ENCODE peak calls at places on chromosomes 12 and 14, in eight cellular contexts. One of them, this sample, is unnamed.

GRCh38 chr14:55572578-55572977 is 7.4 kb upstream of the KTN1 start:
- DNase-seq in B cell: no peak
- DNase-seq in sigmoid colon: no peak
- DNase-seq in K562: peak; percentile 24
- DNase-seq in foreskin fibroblast: no peak
- DNase-seq in DND-41: no peak
- DNase-seq in heart left ventricle: peak; percentile 31
- DNase-seq in psoas muscle: no peak
- DNase-seq in this sample: no peak

GRCh38 chr12:113762849-113763816 is 203.0 kb downstream of the RBM19 start:
- DNase-seq in sigmoid colon: no peak
- DNase-seq in B cell: no peak
- DNase-seq in K562: no peak
- DNase-seq in foreskin fibroblast: no peak
- DNase-seq in heart left ventricle: no peak
- DNase-seq in psoas muscle: no peak
- DNase-seq in DND-41: no peak
- DNase-seq in this sample: no peak

GRCh38 chr14:52802597-52802996 is 11.2 kb upstream of the GNPNAT1 start:
- DNase-seq in sigmoid colon: no peak
- DNase-seq in DND-41: no peak
- DNase-seq in B cell: no peak
- DNase-seq in K562: no peak
- DNase-seq in foreskin fibroblast: peak; percentile 86
- DNase-seq in psoas muscle: no peak
- DNase-seq in heart left ventricle: no peak
- DNase-seq in this sample: no peak

GRCh38 chr14:99475179-99475578 is 5.5 kb downstream of the SETD3 start:
- DNase-seq in sigmoid colon: no peak
- DNase-seq in K562: peak; percentile 16
- DNase-seq in B cell: no peak
- DNase-seq in psoas muscle: no peak
- DNase-seq in DND-41: no peak
- DNase-seq in foreskin fibroblast: no peak
- DNase-seq in heart left ventricle: no peak
- DNase-seq in this sample: no peak

GRCh38 chr12:126538888-126539287 is 1473.7 kb downstream of the AACS start:
- DNase-seq in heart left ventricle: no peak
- DNase-seq in foreskin fibroblast: no peak
- DNase-seq in DND-41: no peak
- DNase-seq in sigmoid colon: no peak
- DNase-seq in psoas muscle: no peak
- DNase-seq in B cell: no peak
- DNase-seq in K562: no peak
- DNase-seq in this sample: no peak

GRCh38 chr14:45003924-45004323 is 41.9 kb downstream of the TOGARAM1 start:
- DNase-seq in psoas muscle: no peak
- DNase-seq in B cell: no peak
- DNase-seq in K562: no peak
- DNase-seq in sigmoid colon: no peak
- DNase-seq in foreskin fibroblast: no peak
- DNase-seq in heart left ventricle: no peak
- DNase-seq in DND-41: no peak
- DNase-seq in this sample: no peak

GRCh38 chr14:35050652-35051051 is 4.6 kb downstream of the FAM177A1 start:
- DNase-seq in K562: peak; percentile 70
- DNase-seq in heart left ventricle: peak; percentile 27
- DNase-seq in DND-41: no peak
- DNase-seq in sigmoid colon: no peak
- DNase-seq in psoas muscle: no peak
- DNase-seq in B cell: no peak
- DNase-seq in foreskin fibroblast: peak; percentile 43
- DNase-seq in this sample: no peak

GRCh38 chr12:31215521-31216232 is 110.3 kb downstream of the SINHCAF start:
- DNase-seq in K562: no peak
- DNase-seq in DND-41: no peak
- DNase-seq in heart left ventricle: peak; percentile 48
- DNase-seq in psoas muscle: no peak
- DNase-seq in sigmoid colon: peak; percentile 48
- DNase-seq in foreskin fibroblast: no peak
- DNase-seq in B cell: no peak
- DNase-seq in this sample: peak; percentile 71

GRCh38 chr12:112841891-112842290 is 50.3 kb downstream of the RPH3A start:
- DNase-seq in B cell: no peak
- DNase-seq in psoas muscle: no peak
- DNase-seq in sigmoid colon: no peak
- DNase-seq in foreskin fibroblast: peak; percentile 29
- DNase-seq in DND-41: no peak
- DNase-seq in heart left ventricle: no peak
- DNase-seq in K562: no peak
- DNase-seq in this sample: no peak

GRCh38 chr12:20210795-20211194 is 157.5 kb upstream of the PDE3A start:
- DNase-seq in foreskin fibroblast: no peak
- DNase-seq in heart left ventricle: no peak
- DNase-seq in DND-41: no peak
- DNase-seq in K562: no peak
- DNase-seq in psoas muscle: no peak
- DNase-seq in sigmoid colon: no peak
- DNase-seq in B cell: no peak
- DNase-seq in this sample: no peak

GRCh38 chr14:100981808-100982207 is 78.3 kb upstream of the RTL1 start:
- DNase-seq in DND-41: no peak
- DNase-seq in psoas muscle: no peak
- DNase-seq in foreskin fibroblast: no peak
- DNase-seq in K562: no peak
- DNase-seq in sigmoid colon: no peak
- DNase-seq in heart left ventricle: no peak
- DNase-seq in B cell: no peak
- DNase-seq in this sample: no peak

GRCh38 chr12:50825372-50825838 is 17.3 kb upstream of the TMPRSS12 start:
- DNase-seq in DND-41: no peak
- DNase-seq in B cell: no peak
- DNase-seq in foreskin fibroblast: peak; percentile 41
- DNase-seq in K562: peak; percentile 27
- DNase-seq in heart left ventricle: no peak
- DNase-seq in sigmoid colon: no peak
- DNase-seq in psoas muscle: no peak
- DNase-seq in this sample: no peak

GRCh38 chr12:80189241-80189640 is 89.9 kb downstream of the OTOGL start:
- DNase-seq in sigmoid colon: no peak
- DNase-seq in B cell: no peak
- DNase-seq in DND-41: no peak
- DNase-seq in foreskin fibroblast: peak; percentile 79
- DNase-seq in K562: no peak
- DNase-seq in psoas muscle: no peak
- DNase-seq in heart left ventricle: no peak
- DNase-seq in this sample: no peak

GRCh38 chr14:79118291-79118690 is 948.1 kb downstream of the NRXN3 start:
- DNase-seq in DND-41: no peak
- DNase-seq in psoas muscle: no peak
- DNase-seq in sigmoid colon: no peak
- DNase-seq in B cell: no peak
- DNase-seq in foreskin fibroblast: no peak
- DNase-seq in K562: no peak
- DNase-seq in heart left ventricle: no peak
- DNase-seq in this sample: no peak

GRCh38 chr12:88944403-88944802 is 364.1 kb upstream of the KITLG start:
- DNase-seq in foreskin fibroblast: peak; percentile 29
- DNase-seq in heart left ventricle: no peak
- DNase-seq in K562: no peak
- DNase-seq in DND-41: no peak
- DNase-seq in psoas muscle: no peak
- DNase-seq in sigmoid colon: no peak
- DNase-seq in B cell: no peak
- DNase-seq in this sample: no peak

GRCh38 chr12:93137656-93138612 is 208.8 kb upstream of the EEA1 start:
- DNase-seq in K562: peak; percentile 37
- DNase-seq in sigmoid colon: no peak
- DNase-seq in foreskin fibroblast: peak; percentile 88
- DNase-seq in DND-41: no peak
- DNase-seq in heart left ventricle: no peak
- DNase-seq in psoas muscle: peak; percentile 23
- DNase-seq in B cell: no peak
- DNase-seq in this sample: no peak

GRCh38 chr14:99654235-99655000 is 9.5 kb downstream of the HHIPL1 start:
- DNase-seq in K562: no peak
- DNase-seq in psoas muscle: peak; percentile 36
- DNase-seq in B cell: no peak
- DNase-seq in foreskin fibroblast: peak; percentile 62
- DNase-seq in DND-41: no peak
- DNase-seq in heart left ventricle: no peak
- DNase-seq in sigmoid colon: peak; percentile 90
- DNase-seq in this sample: peak; percentile 39

GRCh38 chr12:89839427-89839826 is 130.8 kb upstream of the ATP2B1 start:
- DNase-seq in DND-41: no peak
- DNase-seq in B cell: no peak
- DNase-seq in foreskin fibroblast: no peak
- DNase-seq in heart left ventricle: no peak
- DNase-seq in sigmoid colon: no peak
- DNase-seq in psoas muscle: no peak
- DNase-seq in K562: no peak
- DNase-seq in this sample: no peak

GRCh38 chr14:103127356-103127755 is 4.1 kb downstream of the TNFAIP2 start:
- DNase-seq in heart left ventricle: peak; percentile 17
- DNase-seq in foreskin fibroblast: no peak
- DNase-seq in psoas muscle: no peak
- DNase-seq in DND-41: no peak
- DNase-seq in B cell: no peak
- DNase-seq in sigmoid colon: no peak
- DNase-seq in K562: no peak
- DNase-seq in this sample: peak; percentile 13

DNA sequence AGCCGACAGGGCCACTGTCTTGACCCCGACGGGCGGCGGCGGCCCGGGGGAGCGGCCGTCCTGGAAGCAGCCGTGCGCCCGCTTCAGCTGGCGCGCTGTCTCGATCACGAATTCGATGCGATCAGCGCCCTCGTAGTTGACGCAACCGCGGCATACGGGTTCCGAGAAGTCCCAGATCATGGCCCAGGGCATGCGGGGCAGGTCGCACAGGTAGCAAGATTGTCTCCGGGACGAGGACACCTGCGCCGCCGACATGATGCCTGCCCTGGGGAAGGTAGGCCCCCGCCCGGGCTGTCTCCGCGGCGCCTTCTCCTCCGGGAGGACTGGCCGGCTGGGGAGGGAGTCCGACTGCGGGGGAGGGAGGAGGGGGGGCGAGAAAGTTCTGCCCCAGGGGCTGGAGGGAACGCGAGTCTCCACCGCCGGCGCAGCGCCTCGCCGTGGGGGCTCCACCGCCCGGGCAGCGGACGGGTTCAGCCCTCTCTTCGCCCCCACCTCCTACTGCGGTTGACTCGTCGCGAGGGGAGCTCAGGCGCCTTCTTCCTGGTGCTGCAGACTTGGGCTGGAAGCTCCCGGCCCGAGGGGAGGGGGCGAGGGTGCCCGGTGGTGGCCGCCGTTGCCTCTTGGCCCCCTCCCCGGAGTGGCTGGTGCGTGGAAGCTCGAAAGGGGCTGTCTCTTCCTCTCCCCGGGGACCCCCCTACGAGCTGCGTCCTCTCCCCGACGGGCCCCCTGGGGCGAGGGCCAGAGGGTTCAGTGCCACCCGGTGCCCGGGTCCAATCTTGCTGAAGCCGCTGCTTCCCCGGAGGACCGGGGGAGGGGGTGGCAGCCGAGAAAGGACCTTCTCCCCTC is 747 bp downstream of the IRF2BPL start:
- DNase-seq in DND-41: peak; percentile 75
- DNase-seq in sigmoid colon: peak; percentile 92
- DNase-seq in heart left ventricle: peak; percentile 85
- DNase-seq in K562: peak; percentile 79
- DNase-seq in B cell: peak; percentile 92
- DNase-seq in foreskin fibroblast: peak; percentile 79
- DNase-seq in psoas muscle: peak; percentile 76
- DNase-seq in this sample: peak; percentile 76
- TF ChIP-seq CTCF in DND-41: peak; percentile 46
- TF ChIP-seq CTCF in sigmoid colon: no peak
- TF ChIP-seq CTCF in heart left ventricle: no peak
- TF ChIP-seq CTCF in K562: peak; percentile 56
- TF ChIP-seq CTCF in B cell: peak; percentile 10
- TF ChIP-seq CTCF in foreskin fibroblast: peak; percentile 12
- TF ChIP-seq CTCF in psoas muscle: peak; percentile 13
- TF ChIP-seq CTCF in this sample: peak; percentile 8

DNA sequence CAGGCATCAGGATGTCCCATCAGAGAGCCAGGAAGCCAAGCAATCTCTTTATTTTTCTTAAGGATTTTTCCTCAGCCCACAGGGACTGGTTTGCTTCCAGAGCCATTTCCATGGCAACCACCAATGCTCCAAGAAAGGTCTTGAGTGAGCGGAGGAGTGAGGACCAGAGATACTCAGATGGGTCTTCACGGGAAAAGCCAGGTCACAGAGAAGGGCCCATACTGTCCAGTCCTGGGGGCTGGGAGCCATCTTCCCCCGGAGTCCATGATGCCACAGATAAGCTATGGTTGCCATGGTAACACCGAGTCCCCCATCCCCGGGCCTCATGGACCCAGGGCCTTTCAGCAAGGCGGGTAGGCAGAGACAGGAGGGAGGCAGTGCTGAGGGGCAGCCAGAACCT is 28.6 kb downstream of the CMKLR1 start:
- DNase-seq in K562: peak; percentile 20
- DNase-seq in foreskin fibroblast: no peak
- DNase-seq in psoas muscle: no peak
- DNase-seq in sigmoid colon: no peak
- DNase-seq in B cell: no peak
- DNase-seq in DND-41: no peak
- DNase-seq in heart left ventricle: peak; percentile 40
- DNase-seq in this sample: no peak
- TF ChIP-seq CTCF in K562: no peak
- TF ChIP-seq CTCF in foreskin fibroblast: no peak
- TF ChIP-seq CTCF in psoas muscle: no peak
- TF ChIP-seq CTCF in sigmoid colon: no peak
- TF ChIP-seq CTCF in B cell: no peak
- TF ChIP-seq CTCF in DND-41: no peak
- TF ChIP-seq CTCF in heart left ventricle: no peak
- TF ChIP-seq CTCF in this sample: no peak

DNA sequence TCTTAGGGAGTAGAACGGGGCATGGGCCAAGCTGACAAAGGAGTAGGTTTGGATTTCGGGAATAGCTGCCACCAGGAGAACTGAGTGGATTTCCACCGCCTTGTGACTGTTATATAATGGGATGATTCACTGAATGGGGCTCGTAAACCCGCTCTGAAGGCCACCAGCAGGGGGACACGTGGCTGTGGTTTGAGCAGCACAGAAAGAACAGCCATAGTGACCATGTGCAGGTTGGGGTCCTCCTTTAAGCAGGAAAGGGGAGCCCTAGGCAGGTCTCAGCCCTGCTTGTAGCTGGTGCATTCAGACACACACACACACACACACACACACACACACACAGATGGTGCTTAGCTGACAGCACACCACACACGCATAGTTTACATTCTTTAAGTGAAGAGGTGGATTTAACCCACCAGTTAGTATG is 8.6 kb upstream of the ASB2 start:
- DNase-seq in DND-41: no peak
- DNase-seq in foreskin fibroblast: peak; percentile 33
- DNase-seq in B cell: no peak
- DNase-seq in psoas muscle: peak; percentile 72
- DNase-seq in K562: peak; percentile 32
- DNase-seq in sigmoid colon: peak; percentile 80
- DNase-seq in heart left ventricle: no peak
- DNase-seq in this sample: peak; percentile 53
- TF ChIP-seq CTCF in DND-41: peak; percentile 25
- TF ChIP-seq CTCF in foreskin fibroblast: peak; percentile 47
- TF ChIP-seq CTCF in B cell: no peak
- TF ChIP-seq CTCF in psoas muscle: peak; percentile 53
- TF ChIP-seq CTCF in K562: peak; percentile 48
- TF ChIP-seq CTCF in sigmoid colon: peak; percentile 85
- TF ChIP-seq CTCF in heart left ventricle: no peak
- TF ChIP-seq CTCF in this sample: peak; percentile 49

GRCh38 chr14:72736348-72736747 is 157.6 kb downstream of the DPF3 start:
- DNase-seq in B cell: no peak
- DNase-seq in DND-41: no peak
- DNase-seq in K562: peak; percentile 45
- DNase-seq in heart left ventricle: no peak
- DNase-seq in sigmoid colon: no peak
- DNase-seq in foreskin fibroblast: peak; percentile 81
- DNase-seq in psoas muscle: no peak
- DNase-seq in this sample: no peak
- TF ChIP-seq CTCF in B cell: no peak
- TF ChIP-seq CTCF in DND-41: no peak
- TF ChIP-seq CTCF in K562: no peak
- TF ChIP-seq CTCF in heart left ventricle: no peak
- TF ChIP-seq CTCF in sigmoid colon: no peak
- TF ChIP-seq CTCF in foreskin fibroblast: peak; percentile 16
- TF ChIP-seq CTCF in psoas muscle: peak; percentile 40
- TF ChIP-seq CTCF in this sample: peak; percentile 41

This sample was measured in left ventricle myocardium inferior.